ENCODE peak calls at places on chromosomes 11 and 22, in four cellular contexts. Q, X, L and R are unnamed samples.

GRCh38 chr11:130070829-130071205 is 1.1 kb downstream of the APLP2 start:
- DNase-seq in L (no peak), Q (no peak), X (no peak), R (peak; percentile 44)

GRCh38 chr11:41954034-41954433 is 494.6 kb upstream of the LRRC4C start:
- DNase-seq in X (no peak), L (no peak), Q (no peak), R (no peak)

GRCh38 chr22:17921871-17922821 is 102.2 kb downstream of the MICAL3 start:
- DNase-seq in X (no peak), Q (no peak), L (peak; percentile 99), R (peak; percentile 74)

GRCh38 chr22:49676783-49677494 is 150.7 kb downstream of the BRD1 start:
- DNase-seq in Q (no peak), L (no peak), X (no peak), R (no peak)

GRCh38 chr11:120183701-120184141 is 27.1 kb upstream of the OAF start:
- DNase-seq in Q (no peak), L (no peak), X (no peak), R (no peak)

GRCh38 chr11:10327254-10327653 is 22.4 kb downstream of the ADM start:
- DNase-seq in Q (no peak), X (no peak), L (peak; percentile 29), R (no peak)

GRCh38 chr11:46414466-46414796 is 22.9 kb upstream of the CHRM4 start:
- DNase-seq in Q (no peak), X (no peak), L (no peak), R (no peak)

GRCh38 chr11:44190883-44191230 is 95.4 kb downstream of the EXT2 start:
- DNase-seq in L (no peak), Q (no peak), X (no peak), R (no peak)

GRCh38 chr11:68735125-68735524 is 16.2 kb downstream of the TESMIN start:
- DNase-seq in Q (no peak), L (no peak), X (no peak), R (no peak)

GRCh38 chr11:6319001-6319878 is 1.1 kb downstream of the CAVIN3 start:
- DNase-seq in X (no peak), Q (peak; percentile 16), L (no peak), R (peak; percentile 64)

GRCh38 chr11:61827573-61828378 is at the start of gene FADS2:
- DNase-seq in X (peak; percentile 81), L (no peak), Q (peak; percentile 93), R (peak; percentile 89)

GRCh38 chr11:9861860-9862725 is 198.2 kb downstream of the SWAP70 start:
- DNase-seq in L (peak; percentile 71), Q (peak; percentile 52), X (peak; percentile 31), R (peak; percentile 60)

GRCh38 chr22:49997932-49998717 is 14.4 kb downstream of the IL17REL start:
- DNase-seq in X (no peak), L (no peak), Q (peak; percentile 28), R (no peak)

GRCh38 chr11:2529173-2529572 is 84.4 kb downstream of the KCNQ1 start:
- DNase-seq in L (no peak), X (no peak), Q (no peak), R (no peak)

GRCh38 chr11:76670475-76671235 is at the start of gene LRRC32:
- DNase-seq in Q (peak; percentile 87), X (no peak), L (peak; percentile 84), R (peak; percentile 57)

GRCh38 chr11:112525270-112525669 is 264.6 kb upstream of the PLET1 start:
- DNase-seq in L (no peak), Q (no peak), X (no peak), R (no peak)

GRCh38 chr11:65777821-65778361 is 2.9 kb downstream of the AP5B1 start:
- DNase-seq in X (no peak), Q (peak; percentile 16), L (no peak), R (no peak)

GRCh38 chr22:23264610-23265388 is 84.5 kb downstream of the BCR start:
- DNase-seq in X (no peak), L (peak; percentile 68), Q (no peak), R (no peak)

GRCh38 chr11:60951909-60952741 is at the start of gene SLC15A3:
- DNase-seq in Q (no peak), X (peak; percentile 61), L (no peak), R (peak; percentile 55)

GRCh38 chr11:123197711-123198110 is 2.7 kb upstream of the CLMP start:
- DNase-seq in Q (no peak), L (no peak), X (no peak), R (no peak)

GRCh38 chr22:46339956-46340355 is 4.4 kb downstream of the TRMU start:
- DNase-seq in L (no peak), Q (no peak), X (no peak), R (no peak)

GRCh38 chr22:46335201-46336118 is at the start of gene TRMU:
- DNase-seq in Q (peak; percentile 98), X (peak; percentile 56), L (peak; percentile 87), R (peak; percentile 85)

GRCh38 chr22:46338636-46339035 is 3.1 kb downstream of the TRMU start:
- DNase-seq in X (no peak), Q (no peak), L (no peak), R (no peak)

GRCh38 chr22:46337870-46338269 is 2.4 kb downstream of the TRMU start:
- DNase-seq in L (no peak), Q (no peak), X (no peak), R (no peak)

GRCh38 chr22:46336119-46337078 is 885 bp downstream of the TRMU start:
- DNase-seq in Q (peak; percentile 65), X (no peak), L (peak; percentile 55), R (peak; percentile 30)
- TF ChIP-seq USF1 in Q (no peak), X (no peak), L (no peak), R (no peak)

DNA sequence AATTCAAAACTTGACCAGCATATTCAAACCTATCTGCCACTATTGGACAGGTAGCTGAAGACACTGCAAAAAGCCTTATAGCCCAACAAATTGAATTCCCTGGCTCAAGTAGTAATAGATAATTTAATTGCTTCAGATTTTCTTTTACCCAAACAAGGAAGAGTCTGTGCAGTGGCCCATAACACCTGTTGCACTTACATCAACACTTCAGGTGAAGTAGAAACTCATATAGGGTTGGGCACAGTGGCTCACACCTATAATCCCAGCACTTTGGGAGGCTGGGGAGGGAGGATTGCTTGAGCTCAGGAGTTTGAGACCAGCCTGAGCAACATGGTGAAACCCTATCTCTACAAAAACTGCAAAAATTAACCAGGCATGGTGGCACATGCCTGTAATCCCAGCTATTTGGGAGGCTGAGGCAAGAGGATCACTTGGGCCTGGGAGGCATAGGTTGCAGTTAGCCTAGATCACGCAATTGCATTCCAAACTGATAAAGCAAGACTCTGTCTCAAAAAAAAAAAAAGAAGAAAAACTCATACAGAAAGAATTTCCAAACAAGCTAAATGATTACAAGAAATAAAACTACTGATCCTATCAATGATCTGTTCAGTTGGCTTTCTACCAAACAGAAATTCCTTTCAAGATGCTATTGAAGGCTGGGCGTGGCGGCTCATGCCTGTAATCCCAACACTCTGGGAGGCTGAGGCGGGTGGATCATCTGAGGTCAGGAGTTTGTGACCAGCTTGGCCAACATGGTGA is 9.5 kb downstream of the FOLR3 start:
- DNase-seq in X (no peak), Q (no peak), L (no peak), R (no peak)
- TF ChIP-seq USF1 in X (no peak), Q (no peak), L (no peak), R (no peak)

GRCh38 chr11:14642873-14643696 is 519 bp upstream of the PDE3B start:
- DNase-seq in X (no peak), Q (no peak), L (peak; percentile 89), R (no peak)

GRCh38 chr11:14645247-14645912 is 1.8 kb downstream of the PDE3B start:
- DNase-seq in Q (peak; percentile 21), X (no peak), L (no peak), R (no peak)

GRCh38 chr11:14642453-14642852 is 1.2 kb upstream of the PDE3B start:
- DNase-seq in X (no peak), L (no peak), Q (no peak), R (no peak)

GRCh38 chr11:14644396-14645246 is 1.0 kb downstream of the PDE3B start:
- DNase-seq in L (peak; percentile 31), X (no peak), Q (peak; percentile 73), R (peak; percentile 54)

DNA sequence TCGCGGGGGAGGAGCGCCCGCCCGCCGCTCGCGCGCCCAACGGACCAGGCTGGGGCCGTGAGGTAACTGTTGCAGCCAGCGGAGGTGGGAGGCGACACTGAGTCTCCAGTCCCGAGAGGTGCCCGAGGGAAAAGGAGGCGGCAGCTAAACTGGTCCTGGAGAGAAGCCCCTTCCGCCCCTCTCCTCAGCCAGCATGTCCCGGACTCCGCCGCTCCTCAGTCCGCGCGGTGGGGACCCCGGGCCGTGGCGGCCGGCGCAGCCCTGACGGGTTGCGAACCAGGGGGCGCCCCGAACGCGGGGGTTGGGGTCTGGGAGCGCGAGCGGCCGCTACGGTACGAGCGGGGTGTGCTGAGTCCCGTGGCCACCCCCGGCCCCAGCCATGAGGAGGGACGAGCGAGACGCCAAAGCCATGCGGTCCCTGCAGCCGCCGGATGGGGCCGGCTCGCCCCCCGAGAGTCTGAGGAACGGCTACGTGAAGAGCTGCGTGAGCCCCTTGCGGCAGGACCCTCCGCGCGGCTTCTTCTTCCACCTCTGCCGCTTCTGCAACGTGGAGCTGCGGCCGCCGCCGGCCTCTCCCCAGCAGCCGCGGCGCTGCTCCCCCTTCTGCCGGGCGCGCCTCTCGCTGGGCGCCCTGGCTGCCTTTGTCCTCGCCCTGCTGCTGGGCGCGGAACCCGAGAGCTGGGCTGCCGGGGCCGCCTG is at the start of gene PDE3B:
- DNase-seq in Q (peak; percentile 94), L (peak; percentile 44), X (no peak), R (peak; percentile 85)
- TF ChIP-seq USF1 in Q (no peak), L (no peak), X (no peak), R (no peak)

GRCh38 chr11:95764267-95764898 is 25.2 kb downstream of the FAM76B start:
- DNase-seq in Q (peak; percentile 42), X (no peak), L (peak; percentile 58), R (no peak)
- TF ChIP-seq USF1 in Q (no peak), X (no peak), L (no peak), R (no peak)

DNA sequence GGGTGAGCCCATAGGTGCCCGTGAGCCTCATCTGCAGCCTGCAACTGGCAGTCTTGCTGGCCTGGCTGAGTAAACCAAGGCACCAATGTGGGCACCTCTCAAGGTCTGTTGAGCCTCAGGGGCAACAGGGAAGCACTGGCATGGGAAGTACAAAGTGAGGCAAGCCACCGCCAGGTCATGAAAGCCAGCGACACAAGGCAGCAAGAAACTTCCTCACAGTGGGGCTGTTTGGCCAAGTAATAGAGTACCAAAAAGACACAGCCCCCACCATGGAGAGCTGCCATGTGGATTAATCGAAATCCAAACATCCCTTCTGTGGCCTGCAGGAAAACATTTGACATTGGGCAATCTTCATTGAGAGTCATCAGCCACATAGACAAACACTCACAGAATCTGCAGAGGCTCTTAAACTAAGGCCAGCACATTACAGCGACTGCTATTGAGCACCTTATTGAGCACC is 43.6 kb upstream of the FIBIN start:
- DNase-seq in X (no peak), Q (no peak), L (no peak), R (no peak)
- TF ChIP-seq USF1 in X (no peak), Q (no peak), L (no peak), R (no peak)